ENCODE peak calls at places on chromosomes 11 and 22, in seven cellular contexts. Z, E, K, W, A, S and N are unnamed samples.

GRCh38 chr22:17422736-17423343 is 53.6 kb downstream of the CECR2 start:
- DNase-seq in Z (no peak), E (no peak), K (no peak), W (no peak), A (no peak), S (no peak), N (no peak)

GRCh38 chr11:61293869-61294716 is 1.0 kb downstream of the VWCE start:
- DNase-seq in Z (peak), E (peak), K (peak), W (no peak), A (peak), S (no peak), N (no peak)

GRCh38 chr11:61011950-61012830 is 40.7 kb downstream of the CD6 start:
- DNase-seq in Z (no peak), E (no peak), K (peak), W (no peak), A (no peak), S (no peak), N (no peak)

GRCh38 chr11:111586305-111586915 is 15.8 kb upstream of the SIK2 start:
- DNase-seq in Z (peak), E (peak), K (peak), W (peak), A (peak), S (peak), N (no peak)

GRCh38 chr11:75925785-75926164 is 110.8 kb downstream of the UVRAG start:
- DNase-seq in Z (no peak), E (no peak), K (peak), W (no peak), A (no peak), S (no peak), N (no peak)

GRCh38 chr11:23313001-23313400 is 452.7 kb upstream of the CCDC179 start:
- DNase-seq in Z (peak), E (no peak), K (no peak), W (no peak), A (no peak), S (no peak), N (no peak)

GRCh38 chr11:75281469-75282095 is 41.0 kb downstream of the TPBGL start:
- DNase-seq in Z (no peak), E (no peak), K (no peak), W (no peak), A (no peak), S (no peak), N (no peak)

GRCh38 chr11:75001686-75002085 is 13.0 kb downstream of the NEU3 start:
- DNase-seq in Z (no peak), E (no peak), K (no peak), W (no peak), A (no peak), S (no peak), N (no peak)

GRCh38 chr11:103494491-103494890 is 385.3 kb downstream of the DYNC2H1 start:
- DNase-seq in Z (peak), E (no peak), K (no peak), W (no peak), A (peak), S (no peak), N (no peak)

GRCh38 chr11:119359365-119360229 is 13.1 kb upstream of the MFRP start:
- DNase-seq in Z (no peak), E (no peak), K (no peak), W (no peak), A (no peak), S (no peak), N (no peak)

GRCh38 chr22:40212126-40212525 is 34.4 kb downstream of the TNRC6B start:
- DNase-seq in Z (no peak), E (no peak), K (no peak), W (no peak), A (peak), S (no peak), N (no peak)

GRCh38 chr11:417652-418342 is 3.0 kb upstream of the SIGIRR start:
- DNase-seq in Z (no peak), E (no peak), K (no peak), W (no peak), A (no peak), S (no peak), N (no peak)

GRCh38 chr11:75492181-75492820 is 33.4 kb downstream of the GDPD5 start:
- DNase-seq in Z (no peak), E (peak), K (peak), W (no peak), A (no peak), S (no peak), N (peak)

GRCh38 chr22:26610072-26610958 is 7.5 kb downstream of the CRYBB1 start:
- DNase-seq in Z (peak), E (no peak), K (peak), W (peak), A (peak), S (no peak), N (no peak)

GRCh38 chr11:35982061-35982460 is 38.2 kb downstream of the LDLRAD3 start:
- DNase-seq in Z (no peak), E (no peak), K (no peak), W (no peak), A (no peak), S (no peak), N (no peak)

GRCh38 chr11:3021125-3021524 is 29.0 kb upstream of the NAP1L4 start:
- DNase-seq in Z (peak), E (peak), K (peak), W (peak), A (peak), S (peak), N (no peak)

GRCh38 chr11:120512727-120513435 is 1.3 kb downstream of the GRIK4 start:
- DNase-seq in Z (no peak), E (no peak), K (no peak), W (no peak), A (no peak), S (no peak), N (no peak)

GRCh38 chr11:105960252-105961245 is 61.5 kb downstream of the MSANTD4 start:
- DNase-seq in Z (no peak), E (no peak), K (no peak), W (no peak), A (no peak), S (no peak), N (no peak)

GRCh38 chr22:37735054-37735453 is 38.2 kb downstream of the TRIOBP start:
- DNase-seq in Z (no peak), E (no peak), K (no peak), W (peak), A (peak), S (no peak), N (peak)
- H3K9ac ChIP-seq in Z (no peak), E (no peak), K (no peak), W (no peak), A (no peak), S (no peak), N (no peak)

GRCh38 chr11:45931739-45932138 is 9.3 kb downstream of the LARGE2 start:
- DNase-seq in Z (no peak), E (no peak), K (no peak), W (no peak), A (no peak), S (no peak), N (no peak)
- H3K9ac ChIP-seq in Z (peak), E (no peak), K (no peak), W (no peak), A (no peak), S (no peak), N (no peak)

GRCh38 chr11:66067640-66068039 is 2.4 kb upstream of the PACS1 start:
- DNase-seq in Z (no peak), E (no peak), K (no peak), W (no peak), A (no peak), S (no peak), N (no peak)

GRCh38 chr11:66068923-66069714 is 953 bp upstream of the PACS1 start:
- DNase-seq in Z (peak), E (peak), K (peak), W (peak), A (peak), S (no peak), N (peak)

GRCh38 chr11:66066751-66067150 is 3.3 kb upstream of the PACS1 start:
- DNase-seq in Z (no peak), E (no peak), K (no peak), W (no peak), A (no peak), S (no peak), N (no peak)

GRCh38 chr11:66069715-66070603 is at the start of gene PACS1:
- DNase-seq in Z (peak), E (peak), K (peak), W (peak), A (peak), S (no peak), N (peak)

GRCh38 chr11:66068154-66068821 is 1.8 kb upstream of the PACS1 start:
- DNase-seq in Z (peak), E (peak), K (peak), W (peak), A (peak), S (peak), N (peak)
- H3K9ac ChIP-seq in Z (peak), E (no peak), K (no peak), W (no peak), A (no peak), S (no peak), N (no peak)

GRCh38 chr11:128482512-128483191 is 104.7 kb downstream of the ETS1 start:
- DNase-seq in Z (peak), E (no peak), K (peak), W (no peak), A (peak), S (no peak), N (no peak)
- H3K9ac ChIP-seq in Z (peak), E (no peak), K (no peak), W (peak), A (no peak), S (no peak), N (no peak)

GRCh38 chr11:125263268-125263790 is 98.8 kb downstream of the PKNOX2 start:
- DNase-seq in Z (peak), E (peak), K (peak), W (peak), A (peak), S (no peak), N (peak)
- H3K9ac ChIP-seq in Z (peak), E (no peak), K (peak), W (no peak), A (peak), S (no peak), N (no peak)

GRCh38 chr11:122046846-122047245 is 69.2 kb downstream of the BLID start:
- DNase-seq in Z (no peak), E (no peak), K (peak), W (no peak), A (peak), S (no peak), N (no peak)
- H3K9ac ChIP-seq in Z (no peak), E (no peak), K (peak), W (no peak), A (no peak), S (no peak), N (no peak)

GRCh38 chr11:96180341-96180740 is 162.7 kb downstream of the MAML2 start:
- DNase-seq in Z (no peak), E (no peak), K (no peak), W (no peak), A (no peak), S (no peak), N (no peak)

GRCh38 chr11:96177132-96177531 is 165.9 kb downstream of the MAML2 start:
- DNase-seq in Z (no peak), E (no peak), K (no peak), W (no peak), A (no peak), S (no peak), N (no peak)

GRCh38 chr11:96179905-96180304 is 163.1 kb downstream of the MAML2 start:
- DNase-seq in Z (no peak), E (no peak), K (no peak), W (no peak), A (no peak), S (no peak), N (no peak)

GRCh38 chr11:96173906-96174305 is 169.1 kb downstream of the MAML2 start:
- DNase-seq in Z (no peak), E (no peak), K (no peak), W (no peak), A (no peak), S (no peak), N (no peak)

DNA sequence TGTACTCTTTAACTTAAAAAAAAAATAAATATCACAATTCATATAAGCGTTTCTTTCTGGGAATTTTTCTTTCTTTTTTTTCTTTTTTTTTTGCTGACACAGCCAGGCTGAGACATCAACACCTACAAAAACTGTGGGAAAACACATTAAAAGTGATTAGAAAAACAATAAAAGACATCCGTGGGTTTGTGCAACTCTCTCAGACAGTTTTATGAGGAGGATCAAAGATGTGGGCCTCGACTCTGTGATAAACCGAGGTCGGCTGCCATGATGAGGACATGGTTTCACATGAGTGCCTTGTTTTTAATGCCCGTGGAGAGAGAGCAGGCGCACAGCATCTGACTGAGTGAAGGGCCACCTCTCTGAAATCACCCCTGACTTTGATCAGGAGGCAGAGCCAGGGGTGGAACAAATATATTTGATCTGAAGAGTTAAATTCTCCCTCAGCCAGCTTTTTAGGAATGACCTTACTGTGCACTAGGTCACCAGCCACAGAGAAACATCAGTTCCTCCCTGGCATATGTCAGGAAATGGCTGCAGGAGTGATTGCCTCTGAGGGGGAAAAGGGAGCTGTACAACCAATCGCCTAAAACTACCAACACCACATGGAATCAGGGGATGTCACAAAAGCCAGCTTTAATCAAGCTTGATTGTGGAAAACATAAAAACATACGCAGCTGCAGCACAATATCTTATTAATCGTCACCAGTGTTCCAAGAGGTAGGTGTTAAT is 164.8 kb downstream of the MAML2 start:
- DNase-seq in Z (no peak), E (peak), K (no peak), W (no peak), A (no peak), S (no peak), N (no peak)
- H3K9ac ChIP-seq in Z (no peak), E (no peak), K (no peak), W (no peak), A (no peak), S (no peak), N (no peak)

GRCh38 chr11:68545347-68545746 is 84.8 kb downstream of the PPP6R3 start:
- DNase-seq in Z (no peak), E (no peak), K (no peak), W (no peak), A (no peak), S (no peak), N (no peak)

GRCh38 chr11:68543594-68543993 is 83.0 kb downstream of the PPP6R3 start:
- DNase-seq in Z (no peak), E (no peak), K (no peak), W (no peak), A (no peak), S (no peak), N (no peak)

GRCh38 chr11:68545796-68546195 is 85.2 kb downstream of the PPP6R3 start:
- DNase-seq in Z (no peak), E (no peak), K (no peak), W (no peak), A (no peak), S (no peak), N (no peak)

GRCh38 chr11:68541983-68542382 is 81.4 kb downstream of the PPP6R3 start:
- DNase-seq in Z (no peak), E (no peak), K (no peak), W (no peak), A (no peak), S (no peak), N (no peak)

GRCh38 chr11:68542617-68543016 is 82.1 kb downstream of the PPP6R3 start:
- DNase-seq in Z (peak), E (no peak), K (peak), W (no peak), A (peak), S (no peak), N (no peak)
- H3K9ac ChIP-seq in Z (no peak), E (no peak), K (no peak), W (no peak), A (no peak), S (no peak), N (no peak)

GRCh38 chr22:21834869-21835268 is 32.6 kb downstream of the MAPK1 start:
- DNase-seq in Z (no peak), E (no peak), K (no peak), W (no peak), A (no peak), S (no peak), N (no peak)
- H3K9ac ChIP-seq in Z (no peak), E (no peak), K (no peak), W (no peak), A (no peak), S (no peak), N (no peak)

DNA sequence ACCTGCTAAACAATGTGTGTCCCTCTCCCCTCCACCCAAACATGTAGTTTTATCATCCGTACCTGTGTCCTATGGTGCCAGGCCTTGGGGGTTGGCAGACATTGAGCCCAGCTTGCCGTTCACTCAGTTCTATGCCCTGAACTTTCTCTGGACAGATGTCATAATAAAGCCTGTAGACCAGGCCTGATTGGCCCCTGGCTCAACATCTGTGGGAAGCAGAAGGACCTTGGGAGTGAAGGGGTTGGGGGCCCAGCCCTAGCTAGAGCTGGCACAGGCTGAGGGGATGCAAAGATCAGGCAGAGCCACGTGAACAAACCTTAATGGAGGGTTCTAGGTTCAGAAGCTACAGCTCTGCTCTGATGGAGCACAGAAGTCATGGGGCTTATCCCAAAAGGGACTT is 600.6 kb downstream of the BUD13 start:
- DNase-seq in Z (no peak), E (no peak), K (no peak), W (peak), A (no peak), S (no peak), N (peak)
- H3K9ac ChIP-seq in Z (no peak), E (no peak), K (no peak), W (no peak), A (no peak), S (no peak), N (no peak)